ENCODE peak calls at places on chromosomes 11 and 22, in ten cellular contexts. G, U, N, V, E, M, O, C, I and L are unnamed samples.

GRCh38 chr11:121086866-121087265 is 14.2 kb upstream of the TECTA start:
- DNase-seq in E (no peak), V (no peak), G (no peak), I (no peak), U (peak; percentile 17), C (no peak), N (no peak), M (no peak), O (no peak), L (no peak)

GRCh38 chr11:76777922-76778321 is 5.2 kb upstream of the TSKU start:
- DNase-seq in M (no peak), O (no peak), I (no peak), E (no peak), C (no peak), G (no peak), U (no peak), V (no peak), N (no peak), L (no peak)

GRCh38 chr22:50191041-50191740 is 5.5 kb downstream of the TRABD start:
- DNase-seq in I (no peak), E (no peak), N (no peak), C (no peak), U (no peak), G (no peak), M (no peak), O (peak; percentile 62), V (peak; percentile 71), L (peak; percentile 45)

GRCh38 chr11:120324932-120325810 is at the start of gene TLCD5:
- DNase-seq in N (no peak), V (peak; percentile 68), U (peak; percentile 71), E (peak; percentile 78), C (peak; percentile 63), O (peak; percentile 73), M (peak; percentile 73), I (peak; percentile 94), G (peak; percentile 63), L (peak; percentile 53)

GRCh38 chr11:1571760-1572199 is 291 bp downstream of the DUSP8 start:
- DNase-seq in G (no peak), M (no peak), C (no peak), N (no peak), U (no peak), E (no peak), I (no peak), V (no peak), O (no peak), L (no peak)

GRCh38 chr22:36979016-36979415 is 40.2 kb downstream of the TST start:
- DNase-seq in U (no peak), V (no peak), M (no peak), G (no peak), O (no peak), I (no peak), N (no peak), E (no peak), C (no peak), L (no peak)

GRCh38 chr22:24112188-24112587 is 69.1 kb upstream of the SUSD2 start:
- DNase-seq in V (no peak), I (no peak), O (no peak), U (peak; percentile 14), M (no peak), N (no peak), G (no peak), C (no peak), E (no peak), L (peak; percentile 77)

GRCh38 chr11:71342951-71343827 is 90.8 kb upstream of the SHANK2 start:
- DNase-seq in E (peak; percentile 60), G (peak; percentile 6), O (peak; percentile 90), V (peak; percentile 80), U (no peak), N (no peak), M (no peak), C (peak; percentile 65), I (peak; percentile 72), L (peak; percentile 46)

GRCh38 chr11:43879789-43880639 is 617 bp upstream of the ALKBH3 start:
- DNase-seq in E (no peak), N (no peak), M (no peak), O (no peak), I (no peak), V (no peak), G (no peak), U (no peak), C (no peak), L (no peak)

GRCh38 chr11:12166299-12167092 is 56.1 kb downstream of the MICAL2 start:
- DNase-seq in U (no peak), G (no peak), E (no peak), I (no peak), N (no peak), M (no peak), V (no peak), O (no peak), C (no peak), L (peak; percentile 53)

GRCh38 chr11:111299111-111300026 is 1.0 kb downstream of the POU2AF3 start:
- DNase-seq in V (peak; percentile 78), E (peak; percentile 60), G (peak; percentile 11), O (peak; percentile 69), M (peak; percentile 11), C (peak; percentile 69), N (peak; percentile 89), I (peak; percentile 75), U (peak; percentile 25), L (peak; percentile 9)

GRCh38 chr11:10324474-10324873 is 19.6 kb downstream of the ADM start:
- DNase-seq in I (no peak), N (peak; percentile 45), M (peak; percentile 15), O (no peak), U (no peak), V (no peak), C (no peak), G (no peak), E (no peak), L (peak; percentile 14)

GRCh38 chr11:1327064-1327460 is 17.6 kb upstream of the TOLLIP start:
- DNase-seq in U (no peak), N (no peak), M (no peak), V (no peak), I (no peak), C (no peak), G (no peak), E (no peak), O (no peak), L (no peak)

GRCh38 chr11:61880454-61880853 is 10.9 kb downstream of the FADS3 start:
- DNase-seq in N (no peak), O (no peak), E (no peak), M (no peak), I (no peak), U (no peak), G (no peak), V (no peak), C (no peak), L (no peak)

GRCh38 chr22:45648320-45649070 is 23.1 kb upstream of the ATXN10 start:
- DNase-seq in G (no peak), I (no peak), O (no peak), V (no peak), M (no peak), C (no peak), U (no peak), E (no peak), N (no peak), L (no peak)

GRCh38 chr22:26907366-26907765 is 250.0 kb downstream of the MIAT start:
- DNase-seq in M (no peak), O (no peak), I (no peak), U (no peak), C (no peak), V (no peak), N (no peak), G (no peak), E (no peak), L (no peak)

GRCh38 chr11:95715777-95716241 is 73.8 kb downstream of the FAM76B start:
- DNase-seq in I (no peak), E (no peak), G (peak; percentile 25), V (no peak), M (peak; percentile 90), U (peak; percentile 66), N (no peak), O (no peak), C (no peak), L (peak; percentile 80)

DNA sequence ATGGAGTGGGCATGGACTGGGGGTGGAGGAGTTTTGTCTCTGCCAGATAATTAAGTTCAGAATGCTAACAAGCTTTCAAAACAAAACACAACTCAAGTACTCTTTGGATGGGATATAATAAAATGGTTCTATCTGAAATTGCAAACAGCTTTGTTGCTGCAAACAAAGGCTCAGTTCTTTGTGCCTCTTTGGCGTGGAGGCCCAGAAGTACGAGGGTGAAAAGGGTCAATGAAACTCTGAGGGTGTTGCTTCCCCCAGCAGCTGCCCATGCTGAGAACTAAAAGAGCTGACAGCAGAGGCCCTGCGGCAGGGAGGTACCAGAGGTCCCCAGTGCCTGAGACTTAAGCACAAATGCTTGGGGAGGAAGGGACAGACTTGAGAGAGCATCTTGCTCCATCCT is 26.5 kb upstream of the IGSF22 start:
- DNase-seq in V (no peak), U (no peak), O (no peak), I (peak; percentile 6), E (no peak), M (no peak), C (no peak), N (no peak), G (no peak), L (no peak)
- TF ChIP-seq CTCF in V (no peak), U (no peak), O (no peak), I (no peak), E (no peak), M (no peak), C (no peak), N (no peak), G (no peak), L (no peak)

GRCh38 chr11:123537726-123538125 is 107.7 kb downstream of the GRAMD1B start:
- DNase-seq in I (no peak), O (no peak), M (no peak), V (no peak), N (no peak), U (no peak), E (no peak), G (no peak), C (no peak), L (peak; percentile 35)
- H3K4me3 ChIP-seq in I (no peak overlapping the region), O (no peak overlapping the region), M (no peak overlapping the region), V (no peak overlapping the region), N (no peak overlapping the region), U (no peak overlapping the region), E (no peak overlapping the region), G (no peak overlapping the region), C (no peak overlapping the region), L (no peak overlapping the region)

DNA sequence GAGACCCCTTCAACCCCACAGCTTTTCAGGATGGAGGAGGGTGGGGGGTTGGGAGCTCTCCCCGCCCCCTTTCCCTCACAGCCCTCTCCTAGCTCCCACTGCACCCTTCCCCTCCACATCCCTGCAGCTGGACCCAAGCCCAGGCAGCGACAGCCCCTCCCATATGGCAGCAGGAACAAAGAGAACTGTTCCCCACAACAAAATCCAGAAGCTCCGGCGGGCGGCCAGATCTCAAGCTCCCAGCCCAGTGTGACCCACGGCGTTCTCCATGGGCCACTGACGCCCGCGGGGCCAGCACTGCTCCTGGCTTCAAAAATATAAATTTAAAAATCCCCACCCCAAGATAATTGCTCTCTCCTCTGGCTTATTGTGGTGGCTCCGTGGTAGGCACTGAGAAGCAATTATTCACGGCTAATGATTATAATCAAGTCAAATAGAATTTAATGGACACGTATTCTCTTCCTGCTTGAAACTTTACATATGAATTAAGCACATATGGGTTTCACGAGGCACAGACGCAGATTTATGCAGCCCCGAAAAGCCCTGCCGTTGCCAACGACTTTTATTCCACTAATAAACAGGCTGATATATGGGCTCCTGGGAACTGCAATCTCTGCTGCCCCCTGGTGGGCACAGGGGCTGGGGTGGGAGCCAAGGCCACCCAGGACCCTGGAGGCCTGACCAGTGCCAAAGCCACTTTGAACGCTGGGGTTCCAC is 17.6 kb downstream of the MACROD1 start:
- DNase-seq in O (peak; percentile 76), E (peak; percentile 68), G (peak; percentile 66), C (peak; percentile 61), U (peak; percentile 71), V (peak; percentile 75), N (no peak), I (peak; percentile 84), M (peak; percentile 73), L (peak; percentile 66)
- TF ChIP-seq CTCF in O (peak; percentile 92), E (peak; percentile 91), G (peak; percentile 98), C (peak; percentile 93), U (peak; percentile 96), V (peak; percentile 90), N (peak; percentile 94), I (peak; percentile 99), M (peak; percentile 94), L (peak; percentile 92)

GRCh38 chr11:86064236-86064803 is 4.6 kb downstream of the PICALM start:
- DNase-seq in C (no peak), M (peak; percentile 66), U (no peak), N (no peak), O (no peak), I (no peak), E (no peak), G (no peak), V (no peak), L (peak; percentile 68)
- H3K4me3 ChIP-seq in C (no peak overlapping the region), M (no peak overlapping the region), U (peak overlapping the region; percentile 16), N (peak overlapping the region; percentile 18), O (no peak overlapping the region), I (no peak overlapping the region), E (no peak overlapping the region), G (no peak overlapping the region), V (no peak overlapping the region), L (peak overlapping the region; percentile 18)